ENCODE peak calls at places on chromosomes 11 and 22, in four cellular contexts. D is A549, J is Peyer's patch, F is ovary. G is an unnamed sample.

GRCh38 chr11:61329871-61330270 is 3.0 kb downstream of the DDB1 start:
- DNase-seq in D (no peak), J (no peak), F (no peak), G (no peak)

GRCh38 chr11:88358040-88358431 is 20.5 kb upstream of the CTSC start:
- DNase-seq in D (no peak), J (no peak), F (no peak), G (no peak)

GRCh38 chr11:44464741-44465140 is 100.7 kb upstream of the CD82 start:
- DNase-seq in D (peak; percentile 45), J (no peak), F (no peak), G (no peak)

GRCh38 chr22:23529166-23530103 is 50.7 kb downstream of the IGLL1 start:
- DNase-seq in D (no peak), J (no peak), F (peak; percentile 52), G (no peak)

GRCh38 chr11:109423114-109423859 is 1.3 kb downstream of the C11orf87 start:
- DNase-seq in D (no peak), J (no peak), F (no peak), G (no peak)

GRCh38 chr22:29003975-29004646 is 57.5 kb downstream of the C22orf31 start:
- DNase-seq in D (no peak), J (no peak), F (no peak), G (no peak)

GRCh38 chr11:118012083-118012669 is 26.0 kb downstream of the IL10RA start:
- DNase-seq in D (no peak), J (peak; percentile 76), F (no peak), G (no peak)

GRCh38 chr11:125968363-125968762 is 22.5 kb downstream of the VSIG10L2 start:
- DNase-seq in D (no peak), J (no peak), F (no peak), G (no peak)

GRCh38 chr11:29296680-29297079 is 720.1 kb downstream of the KCNA4 start:
- DNase-seq in D (no peak), J (no peak), F (no peak), G (no peak)

GRCh38 chr22:33167998-33168397 is 109.8 kb upstream of the SYN3 start:
- DNase-seq in D (no peak), J (no peak), F (no peak), G (no peak)

GRCh38 chr22:20720692-20721408 is 53.1 kb upstream of the SERPIND1 start:
- DNase-seq in D (no peak), J (no peak), F (no peak), G (no peak)

GRCh38 chr11:132911186-132911585 is 621.1 kb downstream of the OPCML start:
- DNase-seq in D (peak; percentile 7), J (peak; percentile 72), F (no peak), G (no peak)

GRCh38 chr11:61911701-61912529 is 5.5 kb downstream of the RAB3IL1 start:
- DNase-seq in D (no peak), J (peak; percentile 42), F (peak; percentile 88), G (peak; percentile 72)

GRCh38 chr22:46661221-46661851 is 41.1 kb downstream of the GRAMD4 start:
- DNase-seq in D (peak; percentile 64), J (peak; percentile 76), F (no peak), G (no peak)

GRCh38 chr11:108009497-108010360 is 1.0 kb downstream of the CUL5 start:
- DNase-seq in D (no peak), J (no peak), F (no peak), G (no peak)

GRCh38 chr22:30922151-30922611 is 46.4 kb downstream of the MORC2 start:
- DNase-seq in D (peak; percentile 23), J (peak; percentile 83), F (peak; percentile 77), G (no peak)

GRCh38 chr11:111932605-111932938 is 4.6 kb upstream of the DIXDC1 start:
- DNase-seq in D (no peak), J (no peak), F (no peak), G (no peak)

DNA sequence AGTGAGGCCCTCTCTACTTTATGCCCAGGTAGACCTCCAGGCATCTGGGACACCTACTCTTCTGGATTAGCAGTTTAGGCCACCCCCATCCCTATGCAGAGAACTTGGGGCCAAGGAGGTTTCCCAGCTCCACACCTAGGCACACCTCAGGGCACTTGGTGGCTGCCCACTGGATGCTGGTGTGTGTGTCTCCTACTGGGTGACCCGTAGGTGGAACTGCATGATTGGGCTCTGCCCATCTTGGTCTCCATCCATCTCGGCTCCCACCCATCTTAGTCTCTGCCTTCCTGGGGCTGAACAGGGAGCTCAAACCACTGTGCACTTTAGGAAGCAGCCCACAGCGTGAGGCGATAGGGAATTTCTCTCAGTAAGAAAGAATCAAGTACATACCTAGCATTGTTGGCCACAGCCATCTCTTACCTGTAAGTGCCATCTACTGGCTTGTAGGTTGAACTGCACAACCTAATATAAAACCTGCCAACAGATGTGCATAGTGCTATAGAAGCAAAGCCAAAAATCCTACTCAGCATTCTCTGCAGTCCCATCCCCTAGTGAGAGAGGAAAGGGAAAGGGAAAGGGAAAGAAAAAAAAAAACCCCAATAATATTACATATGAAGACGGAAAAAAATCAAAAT is 61.6 kb upstream of the PTPN5 start:
- DNase-seq in D (peak; percentile 57), J (no peak), F (no peak), G (no peak)
- TF ChIP-seq CTCF in D (peak; percentile 58), J (peak; percentile 54), F (no peak), G (no peak)

GRCh38 chr22:42676059-42676607 is 26.9 kb upstream of the CYB5R3 start:
- DNase-seq in D (no peak), J (no peak), F (no peak), G (no peak)
- H3K27ac ChIP-seq in D (no peak overlapping the region), J (peak overlapping the region; percentile 68), F (peak overlapping the region; percentile 49), G (peak overlapping the region; percentile 89)

DNA sequence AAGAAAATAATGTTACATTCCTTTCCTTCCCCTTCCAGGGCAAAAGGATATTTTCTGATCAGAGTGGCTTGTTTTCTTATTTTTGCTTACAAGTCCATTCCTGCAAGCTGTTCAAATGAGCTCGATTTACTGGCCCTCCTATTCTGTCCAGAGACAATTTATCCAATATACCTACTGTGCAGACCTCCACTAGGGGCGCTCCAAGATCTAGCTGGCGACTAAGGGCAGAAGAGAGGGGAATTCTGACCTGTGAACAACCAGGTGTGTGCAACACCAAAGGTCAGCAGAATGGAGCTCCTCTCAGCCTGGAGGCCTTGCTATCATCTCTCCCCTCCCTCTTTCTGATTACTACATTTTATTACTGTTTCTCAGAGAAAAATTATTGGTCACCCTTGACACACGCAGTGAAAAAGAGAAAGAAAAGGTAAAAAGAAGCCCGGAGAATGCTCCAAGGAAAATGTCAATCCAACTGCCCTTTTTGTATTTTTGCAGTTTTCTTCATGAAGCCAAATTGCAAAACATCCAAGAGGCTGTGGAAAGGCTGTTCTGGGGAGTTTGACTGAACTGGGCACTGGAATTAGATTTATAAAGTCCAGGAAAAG is 3.2 kb downstream of the SEZ6L start:
- DNase-seq in D (peak; percentile 35), J (peak; percentile 52), F (no peak), G (no peak)
- TF ChIP-seq CTCF in D (peak; percentile 40), J (peak; percentile 38), F (no peak), G (peak; percentile 11)

GRCh38 chr11:63874511-63874910 is 35.6 kb downstream of the MARK2 start:
- DNase-seq in D (no peak), J (no peak), F (no peak), G (no peak)
- H3K27ac ChIP-seq in D (no peak overlapping the region), J (no peak overlapping the region), F (no peak overlapping the region), G (no peak overlapping the region)

G was measured in coronary artery.